ENCODE peak calls at places on chromosomes 2 and 18, in seven cellular contexts. P, Z, Q, T, W, N and X are unnamed samples.

GRCh38 chr2:240162032-240162431 is 21.6 kb upstream of the OTOS start:
- DNase-seq in Z (no peak), T (no peak), N (no peak), W (no peak), P (no peak), Q (no peak), X (no peak)

GRCh38 chr2:218839430-218839829 is 7.8 kb upstream of the PRKAG3 start:
- DNase-seq in T (no peak), N (no peak), Z (no peak), W (peak; percentile 56), Q (no peak), P (no peak), X (no peak)

GRCh38 chr18:46072959-46073358 is 899 bp upstream of the PSTPIP2 start:
- DNase-seq in W (no peak), Z (no peak), P (no peak), T (no peak), Q (no peak), N (no peak), X (no peak)

GRCh38 chr2:79817288-79817687 is 304.4 kb downstream of the CTNNA2 start:
- DNase-seq in T (no peak), P (no peak), Q (no peak), W (no peak), N (no peak), Z (no peak), X (no peak)

GRCh38 chr18:1805526-1805925 is 765.8 kb downstream of the METTL4 start:
- DNase-seq in Z (no peak), P (no peak), T (no peak), W (no peak), N (no peak), Q (no peak), X (no peak)

GRCh38 chr18:61727241-61727640 is 165.6 kb downstream of the RNF152 start:
- DNase-seq in N (no peak), Z (no peak), Q (no peak), P (no peak), W (peak; percentile 37), T (no peak), X (no peak)

GRCh38 chr2:29561241-29562027 is 360.0 kb downstream of the ALK start:
- DNase-seq in Q (no peak), T (no peak), N (peak; percentile 25), Z (no peak), P (no peak), W (no peak), X (no peak)

GRCh38 chr18:8153887-8154583 is 455.2 kb upstream of the RAB12 start:
- DNase-seq in Z (peak; percentile 38), T (no peak), Q (no peak), N (no peak), P (no peak), W (peak; percentile 79), X (no peak)